ENCODE peak calls at places on chromosomes 6 and 20, in nine cellular contexts. E is SK-N-SH; S is heart left ventricle; W is neuronal stem cell; B is SJSA1; C is left ventricle myocardium inferior; N is iPS DF 6.9; M is lower lobe of right lung; J is CD4-positive, CD25-positive, alpha-beta regulatory T cell. K is an unnamed sample.

GRCh38 chr20:10578607-10579006 is 95.2 kb downstream of the JAG1 start:
- DNase-seq in E (no peak), S (no peak), W (no peak), B (no peak), C (no peak), N (no peak), M (no peak), J (no peak), K (no peak)

GRCh38 chr6:1712451-1712850 is 102.7 kb downstream of the FOXC1 start:
- DNase-seq in E (no peak), S (no peak), W (no peak), B (no peak), C (no peak), N (no peak), M (no peak), J (no peak), K (no peak)

GRCh38 chr20:58822175-58822574 is 28.5 kb downstream of the GNAS-AS1 start:
- DNase-seq in E (no peak), S (no peak), W (no peak), B (no peak), C (no peak), N (no peak), M (no peak), J (no peak), K (no peak)

GRCh38 chr20:51497542-51498467 is 44.7 kb downstream of the NFATC2 start:
- DNase-seq in E (no peak), S (peak), W (no peak), B (peak), C (no peak), N (no peak), M (peak), J (peak), K (no peak)

GRCh38 chr6:158033751-158034702 is 52.4 kb downstream of the SYNJ2 start:
- DNase-seq in E (no peak), S (no peak), W (no peak), B (no peak), C (peak), N (no peak), M (peak), J (no peak), K (peak)

GRCh38 chr6:130027948-130028347 is 9.6 kb downstream of the L3MBTL3 start:
- DNase-seq in E (no peak), S (no peak), W (no peak), B (no peak), C (no peak), N (no peak), M (no peak), J (no peak), K (no peak)

GRCh38 chr6:10759884-10760329 is 12.3 kb downstream of the TMEM14B start:
- DNase-seq in E (no peak), S (peak), W (no peak), B (peak), C (no peak), N (no peak), M (no peak), J (no peak), K (peak)

GRCh38 chr6:5851261-5851757 is 155.4 kb downstream of the NRN1 start:
- DNase-seq in E (no peak), S (peak), W (no peak), B (no peak), C (peak), N (peak), M (peak), J (peak), K (no peak)

GRCh38 chr6:73452107-73452461 is at the start of gene CGAS:
- DNase-seq in E (no peak), S (peak), W (no peak), B (no peak), C (peak), N (no peak), M (peak), J (peak), K (peak)

GRCh38 chr20:3452127-3452526 is 18.7 kb upstream of the ATRN start:
- DNase-seq in E (no peak), S (no peak), W (no peak), B (no peak), C (no peak), N (no peak), M (no peak), J (no peak), K (no peak)

GRCh38 chr20:41509801-41510200 is 108.4 kb downstream of the CHD6 start:
- DNase-seq in E (no peak), S (peak), W (no peak), B (no peak), C (peak), N (no peak), M (no peak), J (no peak), K (peak)

GRCh38 chr20:34925981-34926380 is 29.6 kb downstream of the GSS start:
- DNase-seq in E (no peak), S (no peak), W (no peak), B (no peak), C (no peak), N (no peak), M (no peak), J (no peak), K (no peak)
- H3K27ac ChIP-seq in E (no peak), S (no peak), W (no peak), B (no peak), C (peak), N (no peak), M (no peak), J (no peak), K (no peak)

GRCh38 chr6:111260570-111261298 is 173.4 kb downstream of the SLC16A10 start:
- DNase-seq in E (no peak), S (no peak), W (no peak), B (no peak), C (no peak), N (no peak), M (no peak), J (no peak), K (no peak)

GRCh38 chr6:111256646-111257045 is 169.3 kb downstream of the SLC16A10 start:
- DNase-seq in E (no peak), S (no peak), W (no peak), B (no peak), C (no peak), N (no peak), M (no peak), J (no peak), K (no peak)

GRCh38 chr6:111254779-111255166 is 167.5 kb downstream of the SLC16A10 start:
- DNase-seq in E (no peak), S (no peak), W (no peak), B (no peak), C (no peak), N (no peak), M (no peak), J (no peak), K (no peak)

GRCh38 chr6:111258615-111259088 is 171.3 kb downstream of the SLC16A10 start:
- DNase-seq in E (no peak), S (no peak), W (no peak), B (no peak), C (no peak), N (no peak), M (no peak), J (no peak), K (no peak)

GRCh38 chr6:111259089-111259831 is 172.0 kb downstream of the SLC16A10 start:
- DNase-seq in E (peak), S (peak), W (peak), B (peak), C (peak), N (peak), M (peak), J (peak), K (peak)
- H3K27ac ChIP-seq in E (peak), S (peak), W (peak), B (peak), C (peak), N (no peak), M (peak), J (peak), K (peak)

GRCh38 chr20:16968099-16968498 is 219.9 kb downstream of the OTOR start:
- DNase-seq in E (no peak), S (no peak), W (no peak), B (no peak), C (no peak), N (no peak), M (no peak), J (no peak), K (no peak)
- H3K27ac ChIP-seq in E (no peak), S (no peak), W (no peak), B (no peak), C (no peak), N (no peak), M (no peak), J (no peak), K (no peak)

GRCh38 chr6:155004017-155004416 is 8.9 kb downstream of the TIAM2 start:
- DNase-seq in E (no peak), S (no peak), W (no peak), B (no peak), C (no peak), N (no peak), M (no peak), J (no peak), K (no peak)

GRCh38 chr6:155001482-155001881 is 6.4 kb downstream of the TIAM2 start:
- DNase-seq in E (no peak), S (no peak), W (no peak), B (no peak), C (no peak), N (no peak), M (no peak), J (no peak), K (no peak)

GRCh38 chr6:154998855-154999254 is 3.7 kb downstream of the TIAM2 start:
- DNase-seq in E (no peak), S (no peak), W (no peak), B (no peak), C (no peak), N (no peak), M (no peak), J (no peak), K (no peak)

DNA sequence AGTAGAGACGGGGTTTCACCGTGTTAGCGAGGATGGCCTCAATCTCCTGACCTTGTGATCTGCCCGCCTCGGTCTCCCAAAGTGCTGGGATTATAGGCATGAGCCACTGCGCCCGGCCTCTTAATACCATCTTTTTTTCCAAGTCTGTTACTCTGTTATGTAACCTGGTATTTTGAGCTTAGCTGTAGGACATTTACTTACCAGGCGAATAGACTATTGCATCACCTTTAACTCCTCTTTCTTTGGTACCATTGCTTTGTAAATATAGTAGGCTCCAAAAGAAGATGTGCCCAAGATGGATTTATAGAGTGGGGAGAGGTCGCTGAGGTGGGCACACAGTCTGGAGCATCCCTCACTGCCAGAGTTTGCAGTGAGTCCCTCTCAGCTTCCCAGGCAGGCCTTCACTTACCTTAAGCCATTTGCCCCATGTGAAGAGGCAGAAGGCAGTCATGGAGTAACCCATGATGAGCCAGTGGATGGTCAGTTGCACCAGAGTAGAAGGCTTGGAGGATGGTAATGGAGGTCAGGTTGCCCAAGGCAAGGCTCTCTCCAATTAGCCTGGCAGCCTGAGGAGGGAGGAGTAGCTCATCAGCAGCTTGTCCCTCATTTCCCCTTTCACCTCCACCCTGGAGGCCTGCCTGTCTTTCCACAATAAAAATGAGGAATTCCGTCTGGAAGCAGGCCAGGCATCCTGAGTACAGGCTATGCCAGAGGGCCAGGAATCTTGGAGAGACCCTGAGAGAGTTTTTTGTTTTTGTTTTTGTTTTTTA is 9.6 kb downstream of the TIAM2 start:
- DNase-seq in E (no peak), S (no peak), W (no peak), B (no peak), C (no peak), N (no peak), M (no peak), J (no peak), K (no peak)
- H3K27ac ChIP-seq in E (no peak), S (no peak), W (no peak), B (no peak), C (no peak), N (no peak), M (no peak), J (no peak), K (no peak)

GRCh38 chr6:127347188-127347587 is 3.8 kb upstream of the ECHDC1 start:
- DNase-seq in E (no peak), S (no peak), W (no peak), B (peak), C (no peak), N (no peak), M (no peak), J (no peak), K (no peak)
- H3K27ac ChIP-seq in E (no peak), S (no peak), W (no peak), B (peak), C (no peak), N (no peak), M (peak), J (no peak), K (no peak)

GRCh38 chr6:108969776-108970175 is 121.6 kb downstream of the ARMC2 start:
- DNase-seq in E (no peak), S (no peak), W (no peak), B (no peak), C (no peak), N (no peak), M (no peak), J (no peak), K (no peak)

GRCh38 chr6:108968746-108969316 is 120.6 kb downstream of the ARMC2 start:
- DNase-seq in E (no peak), S (no peak), W (no peak), B (no peak), C (no peak), N (no peak), M (no peak), J (no peak), K (no peak)

GRCh38 chr6:108966855-108967755 is 118.9 kb downstream of the ARMC2 start:
- DNase-seq in E (peak), S (peak), W (peak), B (peak), C (peak), N (no peak), M (peak), J (no peak), K (no peak)

GRCh38 chr6:108966236-108966635 is 118.0 kb downstream of the ARMC2 start:
- DNase-seq in E (no peak), S (no peak), W (no peak), B (no peak), C (no peak), N (no peak), M (no peak), J (no peak), K (no peak)

GRCh38 chr6:108968325-108968724 is 120.1 kb downstream of the ARMC2 start:
- DNase-seq in E (no peak), S (no peak), W (no peak), B (no peak), C (no peak), N (no peak), M (no peak), J (no peak), K (no peak)
- H3K27ac ChIP-seq in E (no peak), S (peak), W (no peak), B (no peak), C (peak), N (no peak), M (no peak), J (no peak), K (no peak)

GRCh38 chr6:155272353-155273222 is 8.8 kb downstream of the CLDN20 start:
- DNase-seq in E (no peak), S (no peak), W (no peak), B (peak), C (no peak), N (no peak), M (no peak), J (no peak), K (no peak)

GRCh38 chr6:155274106-155274505 is 10.3 kb downstream of the CLDN20 start:
- DNase-seq in E (no peak), S (no peak), W (no peak), B (peak), C (no peak), N (no peak), M (no peak), J (no peak), K (no peak)

GRCh38 chr6:155275808-155276480 is 12.1 kb downstream of the CLDN20 start:
- DNase-seq in E (peak), S (peak), W (no peak), B (peak), C (no peak), N (no peak), M (no peak), J (no peak), K (no peak)

GRCh38 chr6:155273438-155273837 is 9.6 kb downstream of the CLDN20 start:
- DNase-seq in E (peak), S (no peak), W (no peak), B (peak), C (no peak), N (no peak), M (no peak), J (no peak), K (no peak)

DNA sequence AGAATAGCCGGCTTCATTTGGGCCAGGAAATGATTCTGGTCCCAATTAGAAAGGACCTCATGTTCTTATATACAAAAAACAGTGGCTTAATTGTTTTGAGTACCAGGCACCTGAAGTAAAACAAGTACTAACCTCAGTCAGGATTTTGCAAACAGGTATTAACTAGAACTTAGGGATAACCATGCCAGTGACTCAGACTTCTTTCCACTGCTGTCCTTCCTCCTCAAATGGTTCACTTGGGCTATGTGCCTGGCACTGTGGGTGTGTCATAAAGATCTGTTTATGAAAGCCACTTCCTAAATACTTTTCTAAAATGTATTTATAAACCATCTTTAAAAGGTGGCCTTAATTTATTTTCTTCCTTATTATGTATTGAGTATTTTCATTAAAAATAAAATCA is 10.7 kb downstream of the CLDN20 start:
- DNase-seq in E (no peak), S (no peak), W (no peak), B (no peak), C (no peak), N (no peak), M (no peak), J (no peak), K (no peak)
- H3K27ac ChIP-seq in E (peak), S (peak), W (no peak), B (peak), C (peak), N (no peak), M (no peak), J (no peak), K (no peak)

GRCh38 chr6:12957321-12958051 is 240.9 kb downstream of the PHACTR1 start:
- DNase-seq in E (peak), S (peak), W (no peak), B (peak), C (peak), N (no peak), M (peak), J (no peak), K (peak)
- H3K27ac ChIP-seq in E (no peak), S (peak), W (no peak), B (no peak), C (peak), N (no peak), M (peak), J (no peak), K (peak)

DNA sequence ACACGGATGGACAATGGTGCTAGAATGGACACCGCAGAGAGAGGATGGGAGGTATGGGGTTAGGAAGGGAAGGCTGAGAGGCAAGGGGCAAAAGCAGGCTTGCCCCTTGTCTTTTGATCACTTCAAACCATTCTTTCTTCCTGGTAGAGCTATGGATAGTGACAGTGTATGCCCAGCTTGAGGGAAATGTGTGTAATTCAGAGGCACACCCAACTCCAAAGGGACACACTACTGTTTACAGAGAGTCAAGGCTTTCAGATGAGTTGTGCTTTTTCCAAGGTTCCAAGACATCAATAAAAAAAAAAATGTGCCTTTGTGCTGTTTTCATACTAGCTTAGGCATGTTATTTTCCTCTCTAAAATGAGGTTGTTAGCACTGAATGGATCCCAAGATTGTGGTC is 185.0 kb downstream of the MCHR2 start:
- DNase-seq in E (no peak), S (no peak), W (no peak), B (no peak), C (no peak), N (no peak), M (no peak), J (no peak), K (no peak)
- H3K27ac ChIP-seq in E (no peak), S (no peak), W (no peak), B (no peak), C (no peak), N (no peak), M (no peak), J (no peak), K (no peak)

GRCh38 chr20:38888059-38888831 is 38.0 kb upstream of the FAM83D start:
- DNase-seq in E (no peak), S (no peak), W (no peak), B (no peak), C (no peak), N (no peak), M (no peak), J (no peak), K (no peak)

GRCh38 chr20:38889792-38890496 is 36.3 kb upstream of the FAM83D start:
- DNase-seq in E (peak), S (no peak), W (no peak), B (no peak), C (no peak), N (no peak), M (no peak), J (no peak), K (no peak)

GRCh38 chr20:38892091-38892981 is 33.9 kb upstream of the FAM83D start:
- DNase-seq in E (no peak), S (no peak), W (no peak), B (no peak), C (no peak), N (no peak), M (no peak), J (no peak), K (no peak)

GRCh38 chr20:38890497-38890818 is 35.8 kb upstream of the FAM83D start:
- DNase-seq in E (no peak), S (no peak), W (no peak), B (no peak), C (no peak), N (no peak), M (no peak), J (no peak), K (no peak)

DNA sequence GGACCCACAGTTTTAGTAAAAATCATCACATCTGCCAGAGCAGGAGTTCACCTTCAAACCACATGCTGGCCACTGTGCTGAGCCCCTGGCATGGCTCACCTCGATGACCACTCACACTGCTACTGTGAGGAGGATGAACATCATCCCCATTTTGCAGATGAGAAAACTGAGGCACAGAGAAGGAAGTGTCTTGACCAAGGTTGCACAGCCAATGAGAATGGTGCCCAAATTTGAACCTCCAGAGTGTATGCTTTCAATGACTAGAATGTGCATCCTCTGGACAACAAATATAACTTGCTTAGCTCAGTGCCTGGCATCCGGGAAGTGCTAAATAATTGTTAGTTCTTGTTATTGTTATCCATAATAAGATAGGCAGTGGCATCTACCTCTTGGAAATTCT is 37.2 kb upstream of the FAM83D start:
- DNase-seq in E (no peak), S (no peak), W (no peak), B (no peak), C (no peak), N (no peak), M (no peak), J (no peak), K (no peak)
- H3K27ac ChIP-seq in E (no peak), S (no peak), W (no peak), B (no peak), C (no peak), N (no peak), M (no peak), J (no peak), K (no peak)